ENCODE peak calls at places on chromosomes 11 and 22, in five cellular contexts. A is non-pigmented ciliary epithelial cell; S is effector memory CD8-positive, alpha-beta T cell; B is stimulated activated CD8-positive, alpha-beta memory T cell treated with anti-CD3 and anti-CD28 coated beads, Interleukin-7, amount 100 ng/mL, for 1 hour; J is astrocyte of the cerebellum. M is an unnamed sample.

GRCh38 chr11:72598901-72599300 is 75.3 kb downstream of the PDE2A start:
- DNase-seq in A (no peak), S (no peak), B (no peak), J (no peak), M (no peak)

GRCh38 chr22:48238018-48238915 is 1475.8 kb downstream of the TBC1D22A start:
- DNase-seq in A (no peak), S (no peak), B (no peak), J (no peak), M (no peak)

GRCh38 chr11:7004482-7004881 is 15.7 kb downstream of the ZNF214 start:
- DNase-seq in A (no peak), S (no peak), B (no peak), J (no peak), M (no peak)

GRCh38 chr22:22955276-22955798 is 67.7 kb downstream of the IGLL5 start:
- DNase-seq in A (no peak), S (no peak), B (no peak), J (no peak), M (no peak)

GRCh38 chr11:61957028-61957770 is 7.0 kb downstream of the BEST1 start:
- DNase-seq in A (no peak), S (no peak), B (no peak), J (no peak), M (no peak)

GRCh38 chr22:46417268-46417580 is 81.7 kb downstream of the TRMU start:
- DNase-seq in A (no peak), S (no peak), B (no peak), J (no peak), M (no peak)

GRCh38 chr11:72951193-72951592 is 137.0 kb downstream of the ATG16L2 start:
- DNase-seq in A (no peak), S (no peak), B (no peak), J (no peak), M (no peak)

GRCh38 chr11:44998051-44998450 is 47.4 kb upstream of the TP53I11 start:
- DNase-seq in A (no peak), S (no peak), B (no peak), J (no peak), M (no peak)

GRCh38 chr11:96238563-96239166 is 104.3 kb downstream of the MAML2 start:
- DNase-seq in A (no peak), S (no peak), B (no peak), J (no peak), M (no peak)

GRCh38 chr11:86672007-86672621 is at the start of gene ME3:
- DNase-seq in A (no peak), S (peak), B (no peak), J (no peak), M (no peak)

GRCh38 chr11:119370486-119371046 is 10.9 kb downstream of the USP2 start:
- DNase-seq in A (no peak), S (peak), B (no peak), J (no peak), M (no peak)

GRCh38 chr22:33352768-33353167 is 294.6 kb upstream of the SYN3 start:
- DNase-seq in A (no peak), S (no peak), B (no peak), J (no peak), M (no peak)

GRCh38 chr11:97361812-97362378 is 972.1 kb downstream of the JRKL start:
- DNase-seq in A (peak), S (no peak), B (no peak), J (peak), M (no peak)

GRCh38 chr22:42270178-42270511 is 308 bp downstream of the TCF20 start:
- DNase-seq in A (no peak), S (peak), B (no peak), J (no peak), M (no peak)